ENCODE peak calls at places on chromosomes 1 and 21, in eight cellular contexts. O, B, Q, I, P, F, Y and T are unnamed samples.

GRCh38 chr1:192977089-192977706 is 82.0 kb downstream of the UCHL5 start:
- DNase-seq in Y (no peak), Q (no peak), I (no peak), F (no peak), P (no peak), O (no peak), B (no peak), T (no peak)

GRCh38 chr1:40315795-40316594 is 1.1 kb downstream of the COL9A2 start:
- DNase-seq in I (no peak), Q (peak), P (no peak), O (no peak), F (no peak), Y (no peak), B (no peak), T (no peak)

GRCh38 chr21:41659791-41660560 is 106.9 kb downstream of the RIPK4 start:
- DNase-seq in O (no peak), Y (no peak), I (no peak), B (peak), F (peak), P (no peak), Q (peak), T (peak)

GRCh38 chr1:203159844-203160243 is 15.8 kb downstream of the MYBPH start:
- DNase-seq in Q (no peak), Y (no peak), F (no peak), O (no peak), B (no peak), P (no peak), I (no peak), T (no peak)

GRCh38 chr1:222048030-222048632 is 306.2 kb upstream of the DUSP10 start:
- DNase-seq in O (no peak), Y (no peak), F (no peak), P (no peak), Q (no peak), I (no peak), B (peak), T (no peak)

GRCh38 chr1:61839702-61840101 is 97.4 kb downstream of the PATJ start:
- DNase-seq in I (no peak), Y (no peak), P (no peak), B (peak), O (no peak), Q (no peak), F (no peak), T (no peak)

GRCh38 chr1:118905206-118905605 is 82.9 kb downstream of the TBX15 start:
- DNase-seq in F (peak), O (peak), Y (no peak), I (no peak), P (no peak), B (no peak), Q (peak), T (no peak)

GRCh38 chr1:111346089-111346885 is 55.6 kb downstream of the CHIA start:
- DNase-seq in O (peak), I (peak), P (peak), F (peak), Q (peak), Y (peak), B (peak), T (peak)

GRCh38 chr1:101190441-101190840 is 46.4 kb upstream of the S1PR1 start:
- DNase-seq in I (no peak), P (no peak), B (peak), Y (no peak), F (no peak), O (no peak), Q (peak), T (no peak)

GRCh38 chr1:150820710-150821521 is 12.9 kb upstream of the CTSK start:
- DNase-seq in F (no peak), Y (no peak), Q (no peak), O (no peak), I (no peak), P (no peak), B (peak), T (no peak)

GRCh38 chr1:8166436-8166835 is 140.3 kb upstream of the ERRFI1 start:
- DNase-seq in Y (no peak), Q (no peak), O (no peak), F (no peak), B (no peak), I (no peak), P (no peak), T (no peak)

GRCh38 chr21:33654412-33654811 is 12.1 kb downstream of the ITSN1 start:
- DNase-seq in P (no peak), I (no peak), O (no peak), F (no peak), Y (no peak), Q (no peak), B (no peak), T (no peak)

GRCh38 chr1:199970125-199970524 is 57.4 kb upstream of the NR5A2 start:
- DNase-seq in F (no peak), Y (no peak), O (no peak), Q (no peak), P (no peak), I (no peak), B (no peak), T (no peak)

GRCh38 chr1:183914891-183915290 is 110.0 kb downstream of the RGL1 start:
- DNase-seq in O (no peak), P (no peak), F (no peak), Y (no peak), I (no peak), Q (no peak), B (no peak), T (no peak)

GRCh38 chr21:42097860-42098259 is 26.7 kb downstream of the UMODL1 start:
- DNase-seq in Q (peak), I (no peak), F (no peak), O (peak), P (peak), B (peak), Y (peak), T (peak)

GRCh38 chr1:117615474-117615873 is 9.6 kb downstream of the TENT5C start:
- DNase-seq in P (no peak), O (no peak), Y (no peak), B (no peak), F (no peak), Q (no peak), I (no peak), T (no peak)

GRCh38 chr1:30492451-30492850 is 230.9 kb downstream of the MATN1 start:
- DNase-seq in Q (no peak), Y (no peak), I (no peak), P (no peak), O (no peak), F (no peak), B (no peak), T (no peak)

GRCh38 chr1:115112496-115113375 is 23.4 kb upstream of the TSPAN2 start:
- DNase-seq in Q (peak), F (no peak), Y (peak), B (no peak), O (no peak), I (no peak), P (peak), T (no peak)

GRCh38 chr1:38872401-38873026 is 634 bp downstream of the MYCBP start:
- DNase-seq in Y (no peak), F (no peak), I (no peak), B (peak), Q (no peak), O (no peak), P (no peak), T (peak)

GRCh38 chr1:38875811-38876210 is 2.7 kb upstream of the MYCBP start:
- DNase-seq in O (no peak), Y (no peak), P (no peak), F (no peak), I (no peak), Q (no peak), B (no peak), T (no peak)

GRCh38 chr1:38870996-38871395 is 2.2 kb downstream of the MYCBP start:
- DNase-seq in F (no peak), P (no peak), B (no peak), O (no peak), Q (no peak), I (no peak), Y (no peak), T (no peak)

GRCh38 chr1:38873027-38873969 is at the start of gene MYCBP:
- DNase-seq in I (peak), O (peak), Q (peak), F (peak), B (peak), P (peak), Y (peak), T (peak)
- TF ChIP-seq POLR2A in I (no peak), O (no peak), Q (peak), F (no peak), B (no peak), P (peak), Y (peak), T (peak)

GRCh38 chr1:244918422-244919319 is 54.3 kb upstream of the HNRNPU start:
- DNase-seq in F (no peak), P (peak), Q (peak), I (peak), B (peak), Y (peak), O (no peak), T (peak)
- TF ChIP-seq POLR2A in F (no peak), P (no peak), Q (no peak), I (no peak), B (no peak), Y (no peak), O (no peak), T (peak)

DNA sequence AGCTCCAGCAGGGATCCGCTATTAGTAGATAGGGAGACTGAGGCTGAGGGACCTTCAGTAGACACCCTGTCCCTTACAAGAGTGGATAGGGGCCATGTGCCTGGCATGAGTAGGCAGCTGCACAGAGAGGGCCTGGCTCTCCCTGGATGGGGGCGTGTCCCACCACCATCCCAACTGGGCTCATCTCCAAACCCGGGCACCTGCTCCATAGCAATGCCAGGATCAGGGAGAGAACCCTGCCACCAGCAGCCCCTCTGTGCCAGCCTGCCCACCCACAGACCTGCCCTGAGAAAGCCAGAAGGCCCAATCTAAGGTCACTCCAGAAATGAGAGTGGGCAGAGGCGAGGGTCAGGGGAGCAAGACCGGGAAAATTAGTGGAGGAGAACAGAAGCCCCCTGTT is 121.3 kb downstream of the GRIK3 start:
- DNase-seq in B (no peak), Q (no peak), F (no peak), I (no peak), O (no peak), P (no peak), Y (no peak), T (no peak)
- TF ChIP-seq POLR2A in B (no peak), Q (no peak), F (no peak), I (no peak), O (no peak), P (no peak), Y (no peak), T (no peak)

GRCh38 chr1:45684402-45684801 is 1.9 kb downstream of the GPBP1L1 start:
- DNase-seq in I (no peak), F (no peak), Y (no peak), Q (no peak), P (no peak), O (no peak), B (no peak), T (no peak)

GRCh38 chr1:45685308-45686080 is 839 bp downstream of the GPBP1L1 start:
- DNase-seq in O (no peak), Q (no peak), P (peak), I (no peak), B (peak), Y (no peak), F (no peak), T (no peak)

GRCh38 chr1:45687753-45688737 is at the start of gene TMEM69:
- DNase-seq in Y (peak), F (peak), O (peak), P (peak), I (peak), B (peak), Q (peak), T (peak)

GRCh38 chr1:45687014-45687752 is 798 bp upstream of the TMEM69 start:
- DNase-seq in B (peak), P (peak), Q (peak), F (peak), I (peak), Y (peak), O (peak), T (peak)

DNA sequence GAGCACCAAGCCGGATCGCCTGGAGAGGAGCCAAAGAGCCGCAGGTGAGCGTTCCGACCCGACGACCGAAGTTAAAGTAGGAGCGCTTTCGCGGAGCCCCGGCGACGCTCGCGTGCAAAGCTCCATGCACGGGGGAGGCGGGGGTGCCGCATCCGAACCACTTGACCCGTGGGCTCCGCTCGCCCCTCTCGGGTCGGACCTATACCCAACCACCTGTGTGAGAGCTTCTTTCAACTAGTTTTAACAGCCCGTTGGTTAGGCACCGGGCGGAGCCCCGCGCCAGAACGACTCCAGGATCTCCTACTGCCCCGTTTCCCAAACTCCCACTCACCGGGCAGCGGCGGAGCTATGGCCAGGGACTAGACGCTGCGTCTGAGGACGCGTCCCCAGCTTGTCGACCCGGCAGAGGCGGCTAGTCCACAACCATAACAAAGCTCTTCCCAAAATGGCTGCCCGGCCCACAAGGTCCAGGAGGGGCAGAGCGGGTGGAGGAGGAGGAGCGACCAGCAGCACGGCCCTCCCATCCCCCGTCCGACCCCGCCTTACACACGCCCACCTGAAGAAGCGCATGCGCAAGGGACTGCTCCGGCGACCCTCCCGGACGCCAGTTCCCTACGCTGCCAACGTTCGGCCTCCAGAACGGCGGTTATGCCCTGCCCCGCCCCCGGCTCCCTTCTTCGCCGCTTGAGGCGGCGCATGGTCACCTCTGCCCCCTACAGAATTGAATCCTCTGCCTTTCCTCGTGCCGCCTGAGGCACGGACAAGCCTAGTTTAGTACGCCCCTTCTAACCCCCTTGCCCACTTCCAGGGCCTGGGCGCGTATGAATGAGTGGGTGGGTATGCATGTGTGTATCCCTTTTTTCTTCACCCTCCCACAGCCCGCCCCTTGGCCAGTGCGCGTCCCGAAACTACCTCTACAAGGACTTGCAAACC is at the start of gene GPBP1L1:
- DNase-seq in F (peak), Y (peak), I (peak), P (peak), O (peak), B (peak), Q (peak), T (peak)
- TF ChIP-seq POLR2A in F (peak), Y (peak), I (peak), P (peak), O (peak), B (peak), Q (peak), T (peak)

DNA sequence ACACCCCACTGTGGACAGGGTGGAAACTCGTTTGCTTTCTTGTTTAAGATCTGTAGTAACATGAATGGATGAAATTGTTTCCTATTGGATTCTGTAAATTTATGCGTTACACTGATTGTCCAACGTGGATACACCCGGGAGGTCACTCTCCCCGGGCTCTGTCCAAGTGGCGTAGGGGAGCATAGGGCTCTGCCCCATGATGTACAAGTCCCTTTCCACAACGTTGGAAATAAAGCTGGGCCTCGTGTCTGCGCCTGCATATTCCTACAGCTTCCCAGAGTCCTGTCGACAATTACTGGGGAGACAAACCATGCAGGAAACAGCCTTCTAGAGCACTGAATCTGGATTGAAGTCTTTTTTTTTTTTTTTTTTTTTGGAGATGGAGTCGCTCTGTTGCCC is 1.4 kb downstream of the RCC1 start:
- DNase-seq in O (no peak), Q (no peak), P (no peak), I (no peak), Y (no peak), F (no peak), B (no peak), T (no peak)
- TF ChIP-seq POLR2A in O (no peak), Q (no peak), P (no peak), I (no peak), Y (no peak), F (no peak), B (no peak), T (no peak)

DNA sequence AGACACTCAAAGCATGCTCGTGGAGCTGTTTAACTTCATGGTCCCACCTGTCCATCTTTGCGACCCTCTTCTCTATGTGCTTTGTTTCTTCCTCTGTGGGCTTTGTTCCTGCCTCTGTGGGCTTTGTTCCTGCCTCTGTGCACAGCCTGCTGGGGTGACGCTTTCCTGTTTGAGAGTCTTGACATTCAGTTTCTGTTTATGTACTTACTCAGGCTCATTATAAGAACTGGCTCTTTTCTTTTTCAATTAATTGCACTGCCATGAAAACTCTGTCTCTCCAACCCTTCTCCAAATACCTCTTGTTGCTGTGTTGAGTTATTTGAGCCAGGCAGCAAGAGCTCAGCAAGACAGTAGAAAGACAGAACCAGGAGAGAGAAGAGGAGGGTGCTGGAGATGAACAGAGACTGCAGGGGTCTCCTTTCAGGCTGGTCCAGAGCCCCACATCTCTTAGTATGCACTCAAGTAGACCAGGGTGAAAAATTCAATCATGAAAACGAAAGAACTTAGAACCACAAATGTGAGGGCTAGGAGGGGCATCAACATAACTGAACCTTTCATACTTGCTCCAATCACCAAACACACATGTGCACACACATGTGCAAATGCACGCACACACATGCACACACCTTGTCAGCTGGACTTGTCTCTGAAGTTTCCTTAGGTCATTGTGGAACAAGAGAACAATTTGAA is 88.3 kb upstream of the SGIP1 start:
- DNase-seq in I (no peak), O (no peak), Q (no peak), B (no peak), Y (no peak), P (no peak), F (no peak), T (no peak)
- TF ChIP-seq POLR2A in I (no peak), O (no peak), Q (no peak), B (no peak), Y (no peak), P (no peak), F (no peak), T (no peak)

DNA sequence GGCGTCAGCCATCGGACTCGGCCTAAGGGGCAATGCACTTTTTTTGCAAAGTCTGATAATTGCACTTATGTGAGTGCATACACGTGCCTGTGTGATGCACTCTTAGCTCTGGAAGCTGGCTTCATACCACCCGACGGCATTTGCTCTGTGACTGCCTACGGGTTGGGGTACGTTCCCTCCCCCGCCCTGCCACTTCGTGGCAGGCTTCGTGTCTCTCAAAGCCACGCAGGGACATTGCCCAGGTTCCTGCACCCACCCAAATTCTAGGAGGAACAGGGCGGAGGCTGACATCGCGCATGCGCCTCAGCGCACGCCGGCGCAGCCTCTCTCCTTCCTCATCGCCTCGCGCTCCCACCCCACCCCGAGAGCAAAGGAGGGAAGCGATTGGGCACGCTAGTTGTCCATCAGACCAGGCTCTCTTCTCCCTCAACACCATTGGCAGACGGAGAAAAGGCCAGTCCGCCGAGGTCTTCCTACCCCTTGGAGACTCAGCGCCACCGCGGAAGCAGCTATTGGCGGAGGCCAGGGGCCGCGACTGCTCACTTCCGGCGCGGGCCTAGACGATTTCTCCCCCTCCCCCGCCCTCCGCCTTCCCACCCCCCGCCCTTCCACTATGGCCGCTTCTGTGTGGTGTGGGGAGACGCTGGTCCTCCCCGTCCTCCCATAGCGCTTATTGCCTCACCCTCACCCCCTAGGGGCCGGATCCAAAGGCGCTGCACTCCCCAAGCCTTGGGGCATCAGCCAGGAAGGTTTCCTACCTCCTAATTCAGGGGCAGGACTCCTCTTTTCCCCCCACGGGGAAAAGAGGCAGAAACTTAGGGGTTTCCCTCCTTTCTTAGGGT is at the start of gene INTS3:
- DNase-seq in B (peak), F (peak), I (peak), Q (peak), P (peak), O (peak), Y (peak), T (peak)
- TF ChIP-seq POLR2A in B (peak), F (no peak), I (peak), Q (peak), P (peak), O (no peak), Y (peak), T (peak)